ENCODE peak calls at places on chromosomes 2 and 18, in nine cellular contexts. H is BE2C, X is mammary epithelial cell, M is keratinocyte, P is HCT116, C is cardiac muscle cell, Y is K562, B is heart right ventricle, R is thoracic aorta. N is an unnamed sample. For H3K27me3, the result is how much of the 10 kb centered on the place peaks cover.

GRCh38 chr18:48797841-48798255 is 152.9 kb downstream of the SMAD7 start:
- DNase-seq in H (peak), X (no peak), M (no peak), P (no peak), C (no peak), Y (peak), B (no peak), R (peak), N (no peak)

GRCh38 chr2:152542995-152543481 is 174.2 kb downstream of the PRPF40A start:
- DNase-seq in H (no peak), X (peak), M (peak), P (peak), C (peak), Y (no peak), B (no peak), R (no peak), N (peak)

GRCh38 chr2:70988726-70989648 is 5.7 kb downstream of the TEX261 start:
- DNase-seq in H (no peak), X (no peak), M (no peak), P (no peak), C (no peak), Y (no peak), B (no peak), R (no peak), N (no peak)

GRCh38 chr2:135590594-135591290 is 59.5 kb downstream of the R3HDM1 start:
- DNase-seq in H (no peak), X (no peak), M (no peak), P (no peak), C (no peak), Y (no peak), B (no peak), R (no peak), N (no peak)

GRCh38 chr2:1648241-1649102 is 95.8 kb downstream of the PXDN start:
- DNase-seq in H (no peak), X (no peak), M (no peak), P (no peak), C (no peak), Y (no peak), B (no peak), R (no peak), N (no peak)

GRCh38 chr2:36616947-36617346 is 19.0 kb upstream of the FEZ2 start:
- DNase-seq in H (no peak), X (no peak), M (no peak), P (no peak), C (no peak), Y (no peak), B (no peak), R (no peak), N (no peak)

GRCh38 chr2:30037016-30037415 is 109.8 kb upstream of the YPEL5 start:
- DNase-seq in H (no peak), X (peak), M (no peak), P (no peak), C (no peak), Y (no peak), B (no peak), R (no peak), N (peak)

GRCh38 chr2:82656370-82656769 is 1802.7 kb downstream of the SUCLG1 start:
- DNase-seq in H (no peak), X (no peak), M (no peak), P (no peak), C (peak), Y (no peak), B (no peak), R (no peak), N (no peak)

DNA sequence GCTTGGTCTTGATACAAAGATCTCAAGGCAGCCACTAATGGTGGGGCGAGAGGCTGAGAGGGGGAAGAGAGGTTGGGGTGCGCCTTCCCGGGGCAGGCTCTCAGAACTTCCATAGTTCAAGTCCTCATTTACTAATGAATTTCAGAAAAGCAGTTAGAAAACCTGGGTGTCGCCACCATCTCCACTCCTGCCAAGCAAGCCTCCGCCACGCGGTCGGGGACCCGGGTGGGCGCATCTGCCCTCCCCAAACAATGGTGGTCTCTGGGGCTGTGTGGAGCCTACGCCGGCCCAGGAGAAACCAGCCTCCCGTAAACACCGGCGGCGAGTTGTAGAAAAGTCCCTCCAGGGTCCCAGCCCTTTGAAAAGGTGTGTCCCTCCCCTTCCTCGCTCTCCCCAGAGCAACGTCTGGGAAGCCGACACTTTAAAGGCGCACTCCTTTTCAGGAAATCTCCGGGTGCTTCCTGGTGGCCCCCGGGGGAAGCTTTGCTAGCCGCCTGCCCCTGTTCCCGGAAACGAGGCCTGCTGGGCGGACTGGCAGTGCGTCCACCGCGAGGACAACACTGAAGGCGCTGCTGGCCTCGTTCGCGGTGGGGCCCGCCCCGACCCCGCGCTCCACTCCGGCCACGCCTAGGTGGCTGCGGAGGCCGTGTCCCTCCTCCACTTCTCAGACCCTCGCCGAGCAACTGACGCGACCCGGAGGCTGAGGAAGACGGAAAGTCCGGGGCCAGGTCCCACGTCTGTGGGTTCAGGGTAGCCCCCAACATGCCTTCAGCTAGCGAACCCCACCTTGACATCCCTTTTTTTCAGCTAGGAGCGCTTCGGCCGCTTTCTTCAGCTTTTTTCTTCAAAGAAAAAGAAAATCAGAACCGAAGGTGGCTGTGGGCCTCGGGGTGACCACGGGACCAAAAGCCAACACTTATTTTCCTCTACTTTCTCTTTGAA is 16.8 kb downstream of the EVX2 start:
- DNase-seq in H (no peak), X (no peak), M (no peak), P (no peak), C (no peak), Y (no peak), B (no peak), R (no peak), N (no peak)
- H3K27me3 ChIP-seq in H (under half), X (half or more), M (half or more), P (under half), C (half or more), Y (half or more), B (half or more), R (under half), N (under half)

DNA sequence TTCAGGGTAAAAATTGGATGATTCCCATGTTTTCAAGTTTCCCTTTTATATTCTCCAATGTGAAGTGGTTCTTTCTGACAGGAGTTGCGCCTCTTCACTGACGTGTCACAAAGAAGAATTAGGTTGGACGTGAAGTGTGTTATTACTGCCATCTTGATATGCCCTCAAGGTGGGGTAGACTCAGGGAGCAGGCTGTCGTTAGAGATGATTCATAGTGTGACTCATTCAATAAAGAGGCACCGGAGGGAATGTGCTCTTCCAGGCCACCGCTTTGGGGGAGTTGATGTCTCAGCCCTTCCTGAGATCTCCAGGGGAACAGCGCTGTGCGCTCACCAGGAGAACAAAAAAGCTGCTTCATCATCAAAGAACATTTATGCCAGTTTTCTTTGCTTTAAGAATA is 3.6 kb upstream of the DGKD start:
- DNase-seq in H (peak), X (peak), M (peak), P (peak), C (peak), Y (peak), B (no peak), R (no peak), N (peak)
- H3K4me3 ChIP-seq in H (no peak), X (no peak), M (no peak), P (peak), C (no peak), Y (no peak), B (no peak), R (no peak), N (no peak)

GRCh38 chr2:19364014-19364413 is 5.6 kb upstream of the OSR1 start:
- DNase-seq in H (no peak), X (no peak), M (no peak), P (no peak), C (no peak), Y (no peak), B (no peak), R (no peak), N (no peak)
- H3K27me3 ChIP-seq in H (half or more), X (under half), M (under half), P (under half), C (half or more), Y (under half), B (half or more), R (under half), N (under half)

GRCh38 chr2:218985325-218986091 is 524 bp upstream of the FEV start:
- DNase-seq in H (peak), X (no peak), M (no peak), P (no peak), C (no peak), Y (peak), B (no peak), R (no peak), N (no peak)

GRCh38 chr2:218983971-218984238 is 1.1 kb downstream of the FEV start:
- DNase-seq in H (no peak), X (no peak), M (no peak), P (no peak), C (no peak), Y (no peak), B (no peak), R (no peak), N (no peak)

GRCh38 chr2:218985021-218985324 is at the start of gene FEV:
- DNase-seq in H (peak), X (no peak), M (no peak), P (no peak), C (no peak), Y (no peak), B (no peak), R (no peak), N (no peak)

GRCh38 chr2:218983263-218983970 is 1.6 kb downstream of the FEV start:
- DNase-seq in H (peak), X (no peak), M (no peak), P (no peak), C (no peak), Y (no peak), B (no peak), R (no peak), N (no peak)

DNA sequence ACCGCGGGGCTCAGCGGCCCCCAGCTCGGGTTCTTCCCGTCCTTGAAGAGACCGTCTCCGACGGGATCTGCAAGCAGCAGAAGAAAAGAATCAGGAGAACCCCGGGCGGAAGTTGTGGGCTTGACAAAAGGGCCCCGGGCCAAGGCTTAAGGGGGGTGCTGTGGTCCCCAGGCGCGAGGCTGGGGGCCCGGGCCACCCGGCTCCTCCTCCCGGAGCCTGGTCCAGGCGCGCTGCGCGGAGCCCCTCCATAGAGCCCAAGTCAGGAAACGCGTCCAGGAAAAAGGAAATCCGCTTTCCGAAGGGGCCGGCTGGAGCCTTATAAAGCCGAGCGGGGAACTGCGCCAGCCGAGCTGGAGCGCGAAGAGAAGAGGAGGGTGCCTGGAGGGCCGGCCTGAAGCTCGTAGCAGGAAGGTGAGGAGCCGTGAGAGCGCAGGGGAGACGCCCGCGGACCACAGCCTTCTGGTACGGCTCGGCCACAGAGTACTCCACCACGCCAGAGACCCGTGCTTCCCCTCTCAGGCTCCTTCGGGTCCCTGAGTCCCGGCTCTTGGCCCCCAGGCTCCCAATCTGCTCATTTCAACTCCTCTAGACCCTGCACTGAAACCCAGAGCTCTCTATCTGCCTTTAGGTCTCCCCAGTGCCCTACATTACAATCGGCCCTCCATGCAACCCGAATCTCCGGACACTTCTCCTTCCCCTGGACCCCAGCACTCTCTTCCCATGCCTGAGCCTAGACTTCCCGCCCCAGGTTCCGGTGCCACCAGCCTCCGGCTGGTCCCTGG is 554 bp downstream of the FEV start:
- DNase-seq in H (peak), X (no peak), M (no peak), P (no peak), C (peak), Y (no peak), B (peak), R (no peak), N (no peak)
- H3K4me3 ChIP-seq in H (peak), X (no peak), M (no peak), P (no peak), C (peak), Y (no peak), B (peak), R (peak), N (peak)

GRCh38 chr18:21177742-21178305 is 64.2 kb upstream of the GREB1L start:
- DNase-seq in H (no peak), X (no peak), M (no peak), P (no peak), C (no peak), Y (no peak), B (no peak), R (no peak), N (no peak)
- H3K27me3 ChIP-seq in H (under half), X (under half), M (under half), P (under half), C (under half), Y (under half), B (under half), R (under half), N (under half)